ENCODE peak calls at places on chromosomes 13 and 19, in nine cellular contexts. K is A673, U is psoas muscle, H is tibial nerve, Z is heart right ventricle, Y is ovary, N is GM12878, I is colonic mucosa, Q is IMR-90. X is an unnamed sample.

GRCh38 chr13:84543976-84544375 is 661.7 kb upstream of the SLITRK1 start:
- DNase-seq in K (no peak), U (no peak), H (no peak), Z (no peak), Y (no peak), N (no peak), I (no peak), Q (no peak), X (no peak)

GRCh38 chr19:3346677-3347353 is 19.6 kb upstream of the NFIC start:
- DNase-seq in K (peak), U (peak), H (peak), Z (peak), Y (peak), N (no peak), I (peak), Q (no peak), X (no peak)

GRCh38 chr13:52447815-52448552 is 2.5 kb downstream of the VPS36 start:
- DNase-seq in K (peak), U (no peak), H (no peak), Z (no peak), Y (no peak), N (no peak), I (no peak), Q (no peak), X (no peak)

GRCh38 chr19:10433131-10433536 is 12.8 kb downstream of the PDE4A start:
- DNase-seq in K (no peak), U (peak), H (no peak), Z (no peak), Y (no peak), N (no peak), I (no peak), Q (no peak), X (no peak)

GRCh38 chr13:100323937-100324336 is 235.0 kb downstream of the PCCA start:
- DNase-seq in K (no peak), U (no peak), H (no peak), Z (no peak), Y (no peak), N (no peak), I (no peak), Q (peak), X (no peak)

GRCh38 chr13:73057284-73058025 is 1.4 kb upstream of the KLF5 start:
- DNase-seq in K (no peak), U (no peak), H (no peak), Z (no peak), Y (no peak), N (no peak), I (no peak), Q (no peak), X (no peak)

GRCh38 chr19:2476451-2477140 is 669 bp downstream of the GADD45B start:
- DNase-seq in K (peak), U (peak), H (no peak), Z (peak), Y (peak), N (no peak), I (peak), Q (peak), X (peak)

GRCh38 chr19:30649934-30650614 is 277.9 kb downstream of the ZNF536 start:
- DNase-seq in K (peak), U (no peak), H (no peak), Z (peak), Y (no peak), N (peak), I (peak), Q (peak), X (peak)

GRCh38 chr13:99356216-99357089 is 49.3 kb upstream of the GPR183 start:
- DNase-seq in K (no peak), U (peak), H (no peak), Z (peak), Y (peak), N (peak), I (no peak), Q (peak), X (no peak)

GRCh38 chr13:107942030-107942617 is 273.2 kb downstream of the LIG4 start:
- DNase-seq in K (no peak), U (no peak), H (no peak), Z (no peak), Y (no peak), N (no peak), I (no peak), Q (no peak), X (peak)

GRCh38 chr13:43428545-43429287 is 358.1 kb downstream of the ENOX1 start:
- DNase-seq in K (no peak), U (no peak), H (no peak), Z (no peak), Y (no peak), N (no peak), I (no peak), Q (no peak), X (no peak)

GRCh38 chr19:36417752-36418286 is 625 bp downstream of the ZFP82 start:
- DNase-seq in K (no peak), U (no peak), H (no peak), Z (no peak), Y (no peak), N (no peak), I (peak), Q (no peak), X (peak)

GRCh38 chr19:2997720-2998119 is 20.4 kb downstream of the TLE6 start:
- DNase-seq in K (no peak), U (no peak), H (no peak), Z (no peak), Y (no peak), N (no peak), I (no peak), Q (no peak), X (no peak)

GRCh38 chr13:114079601-114080536 is 52.6 kb downstream of the RASA3 start:
- DNase-seq in K (no peak), U (peak), H (peak), Z (no peak), Y (no peak), N (no peak), I (no peak), Q (no peak), X (no peak)

GRCh38 chr13:93151277-93151676 is 75.3 kb upstream of the GPC6 start:
- DNase-seq in K (peak), U (no peak), H (no peak), Z (no peak), Y (no peak), N (no peak), I (no peak), Q (peak), X (no peak)

GRCh38 chr19:55173717-55174409 is 6.2 kb downstream of the SYT5 start:
- DNase-seq in K (peak), U (no peak), H (no peak), Z (peak), Y (no peak), N (no peak), I (peak), Q (peak), X (peak)

GRCh38 chr19:55171440-55171839 is 5.0 kb upstream of the DNAAF3 start:
- DNase-seq in K (no peak), U (no peak), H (no peak), Z (no peak), Y (no peak), N (no peak), I (no peak), Q (no peak), X (no peak)

GRCh38 chr19:55173186-55173716 is 6.8 kb upstream of the DNAAF3 start:
- DNase-seq in K (no peak), U (no peak), H (no peak), Z (no peak), Y (no peak), N (no peak), I (no peak), Q (no peak), X (no peak)

GRCh38 chr19:55174425-55175116 is 5.5 kb downstream of the SYT5 start:
- DNase-seq in K (no peak), U (no peak), H (no peak), Z (no peak), Y (no peak), N (no peak), I (no peak), Q (no peak), X (no peak)

GRCh38 chr19:55172741-55173140 is 6.3 kb upstream of the DNAAF3 start:
- DNase-seq in K (no peak), U (no peak), H (no peak), Z (no peak), Y (no peak), N (no peak), I (no peak), Q (peak), X (no peak)
- TF ChIP-seq CTCF in K (no peak), U (no peak), H (no peak), Z (no peak), Y (no peak), N (no peak), I (no peak), Q (peak), X (no peak)

DNA sequence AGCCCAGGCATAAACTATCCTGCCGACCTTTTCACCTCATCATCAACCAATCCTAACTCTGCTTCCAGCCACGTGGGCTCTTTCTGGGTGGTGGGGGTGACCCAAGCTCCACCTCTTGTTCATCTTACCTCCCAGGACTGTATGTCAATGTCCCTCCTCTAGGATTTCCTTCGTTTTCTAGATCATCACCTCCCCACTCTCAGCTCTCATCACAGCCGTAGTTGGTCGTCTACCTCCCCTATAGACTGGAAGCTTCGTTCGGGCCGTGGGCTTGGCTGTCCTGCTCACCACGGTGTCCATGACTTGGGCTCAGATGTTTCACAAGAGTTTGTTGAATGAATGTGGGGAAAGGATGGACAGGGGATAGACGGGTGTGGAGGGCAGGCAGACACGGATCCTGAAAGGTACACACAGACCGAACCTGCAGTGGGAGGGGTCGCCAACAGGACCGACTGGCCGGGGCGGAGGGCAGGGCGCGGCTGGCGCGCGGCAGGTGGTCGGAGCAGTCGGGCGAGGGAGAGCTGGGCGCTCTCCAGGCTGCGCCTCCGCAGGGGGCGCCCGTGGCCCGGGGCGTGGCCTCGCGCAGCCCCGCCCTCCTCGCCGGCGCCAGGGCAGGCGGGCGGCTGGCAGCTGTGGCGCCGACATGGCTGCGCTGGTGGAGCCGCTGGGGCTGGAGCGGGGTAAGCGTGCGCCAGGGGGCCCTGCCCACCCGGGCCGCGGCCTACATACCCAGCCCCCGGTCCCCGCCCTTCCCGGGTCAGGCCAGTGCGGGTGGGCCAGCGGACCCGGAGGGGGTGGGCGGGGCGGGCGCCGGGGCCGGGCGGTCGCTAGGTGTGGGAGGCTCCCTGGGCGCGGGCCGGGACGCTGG is at the start of gene LIN7B:
- DNase-seq in K (peak), U (peak), H (no peak), Z (peak), Y (peak), N (no peak), I (peak), Q (peak), X (peak)
- TF ChIP-seq CTCF in K (peak), U (peak), H (peak), Z (peak), Y (peak), N (peak), I (no peak), Q (peak), X (peak)

DNA sequence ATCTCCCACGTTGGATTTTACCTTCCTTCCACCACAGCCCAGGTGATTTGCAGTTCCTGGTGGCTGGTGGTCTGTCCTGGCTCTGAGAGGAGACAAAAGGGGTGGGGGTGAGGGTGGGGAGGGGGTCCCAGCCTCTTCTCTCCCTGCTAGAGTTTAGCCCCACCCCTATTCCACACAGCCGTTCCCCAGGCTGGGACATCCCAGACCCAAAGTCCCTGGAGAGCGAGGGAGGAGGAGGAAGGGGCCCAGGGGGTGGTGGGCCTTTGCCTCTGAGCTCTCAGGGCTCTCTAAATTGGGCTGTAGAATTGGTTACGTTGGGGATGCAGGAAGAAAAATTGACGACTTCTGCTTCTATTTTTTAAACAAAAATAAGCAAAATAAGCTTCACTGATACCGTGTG is 81.9 kb downstream of the SLC6A16 start:
- DNase-seq in K (no peak), U (no peak), H (no peak), Z (no peak), Y (no peak), N (no peak), I (no peak), Q (no peak), X (no peak)
- TF ChIP-seq CTCF in K (no peak), U (no peak), H (no peak), Z (no peak), Y (no peak), N (no peak), I (no peak), Q (no peak), X (no peak)

GRCh38 chr19:46372901-46373572 is 26.1 kb downstream of the PPP5C start:
- DNase-seq in K (peak), U (no peak), H (no peak), Z (no peak), Y (no peak), N (no peak), I (no peak), Q (no peak), X (no peak)
- TF ChIP-seq CTCF in K (peak), U (peak), H (no peak), Z (no peak), Y (no peak), N (no peak), I (no peak), Q (peak), X (peak)

GRCh38 chr13:97028441-97029299 is 34.4 kb upstream of the OXGR1 start:
- DNase-seq in K (peak), U (peak), H (peak), Z (peak), Y (peak), N (no peak), I (peak), Q (peak), X (peak)
- TF ChIP-seq CTCF in K (peak), U (peak), H (peak), Z (peak), Y (peak), N (peak), I (peak), Q (peak), X (peak)

GRCh38 chr19:56837892-56838679 is 2.4 kb downstream of the PEG3 start:
- DNase-seq in K (peak), U (peak), H (peak), Z (peak), Y (peak), N (no peak), I (peak), Q (no peak), X (peak)
- TF ChIP-seq CTCF in K (peak), U (peak), H (peak), Z (peak), Y (no peak), N (no peak), I (no peak), Q (no peak), X (peak)

GRCh38 chr13:55464222-55464621 is 1676.5 kb upstream of the PRR20A start:
- DNase-seq in K (no peak), U (no peak), H (no peak), Z (no peak), Y (no peak), N (no peak), I (no peak), Q (no peak), X (no peak)
- TF ChIP-seq CTCF in K (no peak), U (no peak), H (no peak), Z (no peak), Y (no peak), N (no peak), I (no peak), Q (no peak), X (no peak)

GRCh38 chr19:39052243-39052746 is 19.9 kb upstream of the FBXO27 start:
- DNase-seq in K (peak), U (peak), H (peak), Z (peak), Y (peak), N (no peak), I (peak), Q (peak), X (peak)
- TF ChIP-seq CTCF in K (peak), U (peak), H (peak), Z (peak), Y (no peak), N (peak), I (peak), Q (peak), X (peak)

DNA sequence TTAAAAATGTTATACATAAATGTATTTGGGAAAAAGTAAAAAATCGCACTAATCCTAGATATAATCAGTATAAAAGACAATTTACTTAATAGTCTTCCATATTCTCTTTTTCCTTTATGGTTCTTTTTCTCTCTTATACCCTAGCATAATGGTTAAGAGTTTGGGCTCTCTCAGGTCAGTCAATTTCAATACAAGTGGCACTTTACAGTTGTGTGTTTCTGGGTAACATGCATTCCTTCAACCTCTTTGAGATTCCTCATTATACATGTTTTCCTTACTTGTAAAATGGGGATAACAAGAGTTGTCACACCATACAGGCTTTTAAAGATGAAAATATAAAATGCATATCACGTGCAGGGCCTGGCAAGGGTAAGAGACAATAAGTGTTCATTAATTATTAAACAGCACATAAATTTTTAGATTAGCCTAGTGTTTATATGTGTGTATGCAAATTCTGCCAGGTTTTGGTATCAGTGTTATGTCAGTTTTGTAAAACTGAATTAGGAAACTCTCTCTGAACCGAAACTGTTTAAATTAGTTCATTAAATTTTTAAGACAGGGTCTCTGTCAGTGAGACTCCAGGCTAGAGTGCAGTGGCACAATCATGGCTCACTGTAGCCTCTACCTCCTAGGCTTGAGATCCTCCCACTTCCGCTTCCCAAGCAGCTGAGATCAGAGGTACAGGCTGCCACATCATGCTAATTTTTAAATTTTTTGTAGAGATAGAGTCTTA is 49.8 kb downstream of the ELF1 start:
- DNase-seq in K (no peak), U (no peak), H (no peak), Z (no peak), Y (no peak), N (no peak), I (no peak), Q (no peak), X (no peak)
- TF ChIP-seq CTCF in K (no peak), U (no peak), H (no peak), Z (no peak), Y (no peak), N (no peak), I (no peak), Q (no peak), X (no peak)